ENCODE peak calls at places on chromosome 11, in six cellular contexts. X is astrocyte, H is suprapubic skin, Z is H1, V is PC-3, T is left ventricle myocardium inferior. O is an unnamed sample.

GRCh38 chr11:72100462-72100861 is 2.6 kb downstream of the LAMTOR1 start:
- DNase-seq in X (no peak), Z (no peak), T (no peak), V (no peak), H (no peak), O (no peak)

GRCh38 chr11:71483689-71484088 is 30.7 kb downstream of the NADSYN1 start:
- DNase-seq in H (peak), V (no peak), X (no peak), Z (no peak), T (no peak), O (no peak)

GRCh38 chr11:104853276-104853675 is 45.0 kb downstream of the CASP12 start:
- DNase-seq in X (no peak), V (no peak), H (no peak), T (no peak), Z (no peak), O (no peak)

GRCh38 chr11:95659088-95659487 is 130.5 kb downstream of the FAM76B start:
- DNase-seq in T (no peak), H (no peak), X (peak), Z (no peak), V (no peak), O (no peak)

GRCh38 chr11:31865606-31866300 is 54.6 kb upstream of the PAX6 start:
- DNase-seq in H (no peak), X (no peak), T (no peak), V (no peak), Z (peak), O (no peak)

GRCh38 chr11:101745756-101746155 is 161.9 kb upstream of the TRPC6 start:
- DNase-seq in V (no peak), X (no peak), H (no peak), Z (no peak), T (no peak), O (no peak)

GRCh38 chr11:2890466-2891241 is 5.1 kb upstream of the CDKN1C start:
- DNase-seq in H (no peak), X (no peak), V (peak), T (peak), Z (peak), O (no peak)

GRCh38 chr11:55457641-55458040 is 89.9 kb downstream of the OR4A15 start:
- DNase-seq in Z (no peak), X (no peak), V (peak), H (no peak), T (no peak), O (no peak)

GRCh38 chr11:16853859-16854258 is 115.4 kb downstream of the C11orf58 start:
- DNase-seq in V (no peak), T (no peak), X (no peak), Z (no peak), H (no peak), O (no peak)

GRCh38 chr11:7609015-7609414 is 64.3 kb downstream of the CYB5R2 start:
- DNase-seq in X (no peak), H (no peak), T (no peak), V (no peak), Z (no peak), O (no peak)

GRCh38 chr11:59754859-59755700 is at the start of gene STX3:
- DNase-seq in H (peak), X (peak), V (peak), T (peak), Z (peak), O (peak)

GRCh38 chr11:117610045-117610444 is 187.0 kb downstream of the DSCAML1 start:
- DNase-seq in X (peak), Z (no peak), V (peak), H (no peak), T (no peak), O (no peak)

GRCh38 chr11:19853016-19853415 is 140.4 kb downstream of the NAV2 start:
- DNase-seq in V (peak), X (peak), H (no peak), Z (no peak), T (no peak), O (no peak)

GRCh38 chr11:69337211-69337721 is 43.3 kb downstream of the MYEOV start:
- DNase-seq in H (no peak), X (peak), T (no peak), Z (no peak), V (peak), O (peak)

GRCh38 chr11:47271961-47272661 is 2.2 kb downstream of the MADD start:
- DNase-seq in T (peak), H (no peak), V (no peak), X (no peak), Z (no peak), O (no peak)

GRCh38 chr11:1744879-1745700 is 5.3 kb downstream of the IFITM10 start:
- DNase-seq in V (no peak), T (no peak), X (no peak), H (peak), Z (no peak), O (peak)

GRCh38 chr11:43543313-43543712 is 137.2 kb upstream of the HSD17B12 start:
- DNase-seq in V (no peak), T (no peak), Z (no peak), H (no peak), X (no peak), O (no peak)

DNA sequence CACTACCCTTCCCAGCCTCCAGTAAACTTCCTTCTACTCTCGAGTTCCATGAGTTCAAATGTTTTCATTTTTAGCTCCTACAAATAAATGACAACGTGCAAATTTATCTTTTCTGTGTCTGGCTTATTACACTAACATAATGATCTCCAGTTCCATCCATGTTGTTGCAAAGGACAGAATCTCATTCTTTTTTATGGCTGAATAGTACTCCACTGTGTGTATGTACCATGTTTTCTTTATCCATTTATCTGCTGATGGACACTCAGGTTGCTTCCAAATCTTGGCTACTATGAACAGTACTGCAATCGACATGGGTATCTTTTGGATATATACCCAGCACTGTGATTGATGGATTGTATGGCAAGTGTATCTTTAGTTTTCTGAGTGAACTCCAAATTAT is 34.5 kb downstream of the FCHSD2 start:
- DNase-seq in V (no peak), X (no peak), T (no peak), Z (no peak), H (no peak), O (no peak)
- H3K4me3 ChIP-seq in V (no peak), X (no peak), T (no peak), Z (no peak), H (no peak), O (no peak)

GRCh38 chr11:67242548-67242947 is 23.7 kb upstream of the GRK2 start:
- DNase-seq in Z (no peak), X (no peak), T (no peak), V (no peak), H (no peak), O (no peak)
- H3K27ac ChIP-seq in Z (no peak), X (peak), T (peak), V (no peak), H (no peak), O (no peak)

GRCh38 chr11:13440100-13440855 is 22.7 kb downstream of the BTBD10 start:
- DNase-seq in V (peak), X (peak), Z (no peak), H (no peak), T (no peak), O (no peak)
- H3K4me3 ChIP-seq in V (peak), X (peak), Z (no peak), H (peak), T (peak), O (peak)

GRCh38 chr11:75350122-75350742 is 1.2 kb downstream of the ARRB1 start:
- DNase-seq in V (no peak), X (no peak), T (no peak), Z (no peak), H (no peak), O (peak)
- H3K27ac ChIP-seq in V (no peak), X (no peak), T (peak), Z (no peak), H (peak), O (peak)

GRCh38 chr11:12243511-12243910 is 133.1 kb downstream of the MICAL2 start:
- DNase-seq in V (no peak), X (no peak), H (no peak), Z (no peak), T (no peak), O (no peak)

GRCh38 chr11:12240669-12241068 is 130.3 kb downstream of the MICAL2 start:
- DNase-seq in V (no peak), H (no peak), Z (no peak), X (no peak), T (no peak), O (no peak)

GRCh38 chr11:12241401-12241800 is 131.0 kb downstream of the MICAL2 start:
- DNase-seq in X (no peak), Z (no peak), H (no peak), V (no peak), T (no peak), O (no peak)

GRCh38 chr11:12242926-12243325 is 132.5 kb downstream of the MICAL2 start:
- DNase-seq in X (no peak), H (no peak), T (no peak), V (no peak), Z (no peak), O (no peak)

DNA sequence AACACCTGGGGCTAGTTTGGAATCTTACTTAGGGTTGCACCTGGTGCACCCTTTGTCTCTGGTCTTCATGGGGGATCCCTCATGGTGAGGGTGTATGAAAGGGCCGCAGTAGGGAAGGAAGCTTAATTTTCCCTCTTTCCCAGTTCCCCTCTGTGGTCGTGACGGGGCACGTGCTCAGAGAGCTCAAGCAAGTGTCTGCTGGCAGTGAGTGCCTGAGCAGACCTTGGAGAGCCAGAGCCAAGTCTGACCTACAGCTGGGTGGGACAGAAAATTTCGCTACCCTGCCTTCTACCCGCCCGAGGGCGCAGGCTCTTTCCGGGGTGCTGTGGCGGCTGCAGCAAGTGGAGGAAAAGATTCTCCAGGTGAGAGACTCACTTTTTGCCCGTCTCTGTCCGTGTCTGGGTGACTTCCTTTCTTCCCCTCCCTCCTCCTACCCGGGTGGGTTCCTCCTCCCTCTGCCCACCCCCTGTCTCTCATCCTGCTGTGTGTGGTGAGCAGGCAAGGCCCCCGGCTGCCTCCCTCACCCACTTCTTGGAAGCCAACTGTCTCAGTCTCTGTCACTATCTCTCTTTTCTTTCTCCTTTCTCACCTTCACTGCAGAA is 131.8 kb downstream of the MICAL2 start:
- DNase-seq in T (no peak), Z (no peak), V (no peak), H (no peak), X (no peak), O (no peak)
- H3K4me3 ChIP-seq in T (no peak), Z (no peak), V (no peak), H (no peak), X (no peak), O (no peak)

DNA sequence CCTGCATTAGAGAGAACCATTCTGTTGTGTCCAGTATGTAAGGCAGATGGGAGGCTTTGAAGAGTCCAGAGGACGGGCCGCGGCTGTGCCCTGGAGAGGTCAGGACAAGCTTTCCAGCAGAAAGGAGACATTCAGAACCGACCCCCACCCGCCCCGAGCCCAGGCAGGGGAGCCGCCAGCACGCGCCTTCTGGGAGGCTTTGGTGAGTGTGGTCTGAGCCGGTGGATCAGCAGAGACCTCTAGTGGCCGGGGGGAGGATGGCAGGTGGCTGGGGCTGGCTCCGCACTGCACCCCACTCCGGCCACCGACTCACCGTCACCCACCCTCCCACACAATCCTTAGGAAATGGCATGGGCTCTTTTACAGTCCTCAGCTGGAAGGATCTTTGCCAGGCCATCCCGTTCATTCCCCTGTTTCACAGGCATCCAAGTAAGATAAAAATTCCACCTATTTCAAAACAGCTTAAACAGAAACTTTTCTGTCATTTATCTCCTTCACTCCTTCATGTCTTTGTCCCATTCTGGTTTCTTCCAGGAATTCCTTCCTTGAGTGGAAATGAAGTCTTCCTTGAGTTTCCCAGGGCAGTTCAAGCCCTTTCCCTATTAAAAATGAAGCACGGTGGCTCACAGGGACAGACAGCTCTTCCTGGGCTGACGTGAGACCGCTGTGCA is 91.1 kb downstream of the FEZ1 start:
- DNase-seq in V (peak), Z (peak), X (no peak), H (peak), T (peak), O (peak)
- H3K27ac ChIP-seq in V (no peak), Z (no peak), X (no peak), H (no peak), T (no peak), O (no peak)

DNA sequence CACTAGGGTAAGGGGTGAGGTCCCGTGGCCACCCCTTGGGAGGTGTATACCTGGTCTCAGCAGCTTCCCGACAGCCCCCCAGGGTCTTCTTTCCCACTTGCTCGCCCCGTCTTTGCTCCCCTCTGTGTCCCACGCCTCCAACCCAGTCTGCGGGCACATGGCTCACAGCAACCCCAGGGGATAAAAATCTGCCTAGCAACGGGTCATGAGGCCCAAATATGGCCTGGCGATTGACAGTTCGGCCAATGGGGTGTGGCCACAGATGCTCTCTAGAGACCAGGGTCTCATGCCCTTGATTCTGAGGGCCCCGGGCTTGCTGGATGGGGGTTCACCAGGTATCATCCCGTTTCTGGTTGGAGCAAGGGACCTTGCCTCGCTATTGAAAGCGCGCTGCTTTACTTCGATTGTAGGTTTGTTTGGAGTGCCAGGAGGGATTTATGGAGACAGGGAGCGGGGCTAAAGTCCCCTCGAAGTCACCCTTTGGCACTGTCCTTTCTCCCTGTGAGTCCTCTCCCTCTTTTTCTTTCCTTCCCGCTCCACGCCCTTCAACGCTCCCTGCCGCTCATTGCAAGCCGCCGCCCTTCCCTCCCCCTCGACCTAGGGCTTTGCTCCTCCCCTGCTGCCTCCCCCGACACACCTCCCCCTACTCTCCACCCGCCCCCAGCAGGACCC is 41.4 kb downstream of the AHNAK start:
- DNase-seq in T (peak), Z (peak), X (no peak), V (no peak), H (no peak), O (no peak)
- H3K4me3 ChIP-seq in T (peak), Z (peak), X (no peak), V (no peak), H (peak), O (peak)

DNA sequence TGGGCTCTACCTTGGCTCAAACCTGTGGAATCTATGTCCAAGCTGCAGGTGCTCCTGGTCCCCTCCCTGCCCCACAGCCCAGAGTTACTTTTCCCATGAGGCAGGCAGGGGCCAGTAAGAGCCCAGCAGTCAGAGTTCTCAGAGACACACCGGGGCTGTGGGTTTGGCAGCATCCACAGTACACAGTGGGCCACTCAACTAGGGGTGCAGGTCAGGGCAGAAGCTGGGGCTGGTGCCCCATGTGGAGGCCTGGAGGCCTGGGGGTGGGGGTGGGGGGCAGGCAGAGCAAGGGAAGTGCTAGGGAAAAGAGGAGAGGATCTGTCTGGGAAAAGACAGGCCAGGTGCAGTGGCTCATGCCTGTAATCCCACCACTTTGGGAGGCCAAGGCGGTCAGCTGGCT is 2.5 kb downstream of the UPK2 start:
- DNase-seq in Z (no peak), T (no peak), H (no peak), V (no peak), X (no peak), O (no peak)
- H3K27ac ChIP-seq in Z (no peak), T (no peak), H (no peak), V (no peak), X (no peak), O (no peak)